ENCODE peak calls at places on chromosome 3, in five cellular contexts. One of them, this sample, is unnamed.
A peak's percentile ranks its signal among the peaks of the same experiment; 100 is the strongest.

GRCh38 chr3:113105980-113106379 is 105.4 kb upstream of the BOC start:
- DNase-seq in K562: no peak
- DNase-seq in HepG2: no peak
- DNase-seq in GM12878: no peak
- DNase-seq in A549: no peak
- DNase-seq in this sample: no peak

GRCh38 chr3:170699158-170700053 is 113.5 kb upstream of the SLC7A14 start:
- DNase-seq in GM12878: no peak
- DNase-seq in HepG2: no peak
- DNase-seq in K562: no peak
- DNase-seq in A549: no peak
- DNase-seq in this sample: no peak

GRCh38 chr3:189094539-189094938 is 77.2 kb upstream of the TPRG1 start:
- DNase-seq in A549: no peak
- DNase-seq in K562: no peak
- DNase-seq in HepG2: no peak
- DNase-seq in GM12878: no peak
- DNase-seq in this sample: no peak

GRCh38 chr3:38347421-38348200 is 1.0 kb downstream of the XYLB start:
- DNase-seq in K562: no peak
- DNase-seq in A549: no peak
- DNase-seq in GM12878: no peak
- DNase-seq in HepG2: peak; percentile 80
- DNase-seq in this sample: no peak

GRCh38 chr3:186022931-186023330 is 85.1 kb upstream of the TRA2B start:
- DNase-seq in A549: no peak
- DNase-seq in GM12878: no peak
- DNase-seq in K562: no peak
- DNase-seq in HepG2: no peak
- DNase-seq in this sample: no peak

GRCh38 chr3:126507886-126508285 is 9.7 kb downstream of the UROC1 start:
- DNase-seq in A549: no peak
- DNase-seq in K562: no peak
- DNase-seq in GM12878: no peak
- DNase-seq in HepG2: no peak
- DNase-seq in this sample: no peak

GRCh38 chr3:77795013-77795412 is 755.1 kb downstream of the ROBO2 start:
- DNase-seq in K562: no peak
- DNase-seq in GM12878: no peak
- DNase-seq in HepG2: no peak
- DNase-seq in A549: no peak
- DNase-seq in this sample: peak; percentile 82

GRCh38 chr3:56593455-56594158 is 36.6 kb downstream of the CCDC66 start:
- DNase-seq in HepG2: no peak
- DNase-seq in K562: no peak
- DNase-seq in A549: no peak
- DNase-seq in GM12878: no peak
- DNase-seq in this sample: no peak

GRCh38 chr3:89571707-89572106 is 464.3 kb downstream of the EPHA3 start:
- DNase-seq in K562: no peak
- DNase-seq in A549: no peak
- DNase-seq in HepG2: no peak
- DNase-seq in GM12878: no peak
- DNase-seq in this sample: no peak

GRCh38 chr3:9129366-9129765 is 120.1 kb downstream of the SRGAP3 start:
- DNase-seq in A549: no peak
- DNase-seq in GM12878: no peak
- DNase-seq in HepG2: no peak
- DNase-seq in K562: no peak
- DNase-seq in this sample: no peak

GRCh38 chr3:37129871-37130270 is 44.5 kb downstream of the LRRFIP2 start:
- DNase-seq in A549: no peak
- DNase-seq in GM12878: no peak
- DNase-seq in K562: no peak
- DNase-seq in HepG2: no peak
- DNase-seq in this sample: no peak

GRCh38 chr3:197878427-197878826 is 71.6 kb upstream of the RPL35A start:
- DNase-seq in A549: no peak
- DNase-seq in GM12878: peak; percentile 12
- DNase-seq in HepG2: no peak
- DNase-seq in K562: no peak
- DNase-seq in this sample: no peak

GRCh38 chr3:24454393-24454792 is 40.3 kb downstream of the THRB start:
- DNase-seq in A549: no peak
- DNase-seq in HepG2: no peak
- DNase-seq in K562: no peak
- DNase-seq in GM12878: no peak
- DNase-seq in this sample: no peak

GRCh38 chr3:37973250-37974054 is 17.1 kb upstream of the VILL start:
- DNase-seq in A549: no peak
- DNase-seq in K562: no peak
- DNase-seq in HepG2: no peak
- DNase-seq in GM12878: no peak
- DNase-seq in this sample: no peak

GRCh38 chr3:148175215-148175614 is 522.5 kb upstream of the AGTR1 start:
- DNase-seq in A549: no peak
- DNase-seq in K562: no peak
- DNase-seq in GM12878: no peak
- DNase-seq in HepG2: no peak
- DNase-seq in this sample: no peak

GRCh38 chr3:136885357-136886213 is 23.6 kb downstream of the NCK1 start:
- DNase-seq in K562: no peak
- DNase-seq in GM12878: no peak
- DNase-seq in HepG2: no peak
- DNase-seq in A549: no peak
- DNase-seq in this sample: no peak

GRCh38 chr3:162103808-162104207 is 607.2 kb downstream of the OTOL1 start:
- DNase-seq in K562: no peak
- DNase-seq in HepG2: no peak
- DNase-seq in GM12878: no peak
- DNase-seq in A549: no peak
- DNase-seq in this sample: no peak

GRCh38 chr3:127461286-127461685 is 129.2 kb downstream of the TPRA1 start:
- DNase-seq in GM12878: no peak
- DNase-seq in A549: no peak
- DNase-seq in HepG2: no peak
- DNase-seq in K562: no peak
- DNase-seq in this sample: no peak

GRCh38 chr3:9179826-9180763 is 69.4 kb downstream of the SRGAP3 start:
- DNase-seq in K562: no peak
- DNase-seq in GM12878: peak; percentile 35
- DNase-seq in HepG2: no peak
- DNase-seq in A549: no peak
- DNase-seq in this sample: no peak

GRCh38 chr3:195271116-195271858 is at the start of gene XXYLT1:
- DNase-seq in A549: peak; percentile 65
- DNase-seq in HepG2: peak; percentile 81
- DNase-seq in GM12878: no peak
- DNase-seq in K562: peak; percentile 93
- DNase-seq in this sample: peak; percentile 94

GRCh38 chr3:196648856-196649255 is 9.4 kb downstream of the NRROS start:
- DNase-seq in A549: no peak
- DNase-seq in K562: no peak
- DNase-seq in HepG2: no peak
- DNase-seq in GM12878: no peak
- DNase-seq in this sample: no peak

GRCh38 chr3:188531210-188531609 is 377.3 kb downstream of the LPP start:
- DNase-seq in A549: no peak
- DNase-seq in GM12878: no peak
- DNase-seq in K562: no peak
- DNase-seq in HepG2: peak; percentile 31
- DNase-seq in this sample: no peak

GRCh38 chr3:142273501-142273900 is 48.1 kb upstream of the GK5 start:
- DNase-seq in K562: no peak
- DNase-seq in GM12878: no peak
- DNase-seq in A549: no peak
- DNase-seq in HepG2: no peak
- DNase-seq in this sample: no peak

GRCh38 chr3:82474140-82474539 is 712.7 kb upstream of the GBE1 start:
- DNase-seq in A549: no peak
- DNase-seq in HepG2: no peak
- DNase-seq in K562: no peak
- DNase-seq in GM12878: no peak
- DNase-seq in this sample: no peak

GRCh38 chr3:40463579-40463978 is 6.4 kb downstream of the RPL14 start:
- DNase-seq in HepG2: no peak
- DNase-seq in A549: no peak
- DNase-seq in GM12878: no peak
- DNase-seq in K562: no peak
- DNase-seq in this sample: no peak

GRCh38 chr3:55167586-55168317 is 239.9 kb upstream of the LRTM1 start:
- DNase-seq in GM12878: no peak
- DNase-seq in A549: no peak
- DNase-seq in K562: no peak
- DNase-seq in HepG2: no peak
- DNase-seq in this sample: no peak

GRCh38 chr3:15458212-15458780 is 30.9 kb downstream of the EAF1 start:
- DNase-seq in A549: no peak
- DNase-seq in GM12878: no peak
- DNase-seq in K562: no peak
- DNase-seq in HepG2: peak; percentile 12
- DNase-seq in this sample: no peak

GRCh38 chr3:88321696-88322095 is 171.9 kb downstream of the C3orf38 start:
- DNase-seq in GM12878: no peak
- DNase-seq in A549: no peak
- DNase-seq in K562: no peak
- DNase-seq in HepG2: no peak
- DNase-seq in this sample: no peak

GRCh38 chr3:143885803-143886427 is 37.6 kb upstream of the SLC9A9 start:
- DNase-seq in GM12878: peak; percentile 15
- DNase-seq in A549: peak; percentile 18
- DNase-seq in K562: peak; percentile 41
- DNase-seq in HepG2: peak; percentile 41
- DNase-seq in this sample: peak; percentile 20
- TF ChIP-seq ESRRA in GM12878: no peak
- TF ChIP-seq ESRRA in A549: no peak
- TF ChIP-seq ESRRA in K562: no peak
- TF ChIP-seq ESRRA in HepG2: no peak
- TF ChIP-seq ESRRA in this sample: no peak

GRCh38 chr3:178690571-178690970 is 154.3 kb downstream of the KCNMB2 start:
- DNase-seq in K562: no peak
- DNase-seq in A549: no peak
- DNase-seq in GM12878: no peak
- DNase-seq in HepG2: no peak
- DNase-seq in this sample: no peak

GRCh38 chr3:178680037-178680436 is 143.8 kb downstream of the KCNMB2 start:
- DNase-seq in HepG2: no peak
- DNase-seq in A549: no peak
- DNase-seq in K562: peak; percentile 15
- DNase-seq in GM12878: no peak
- DNase-seq in this sample: no peak

GRCh38 chr3:178685591-178685906 is 149.3 kb downstream of the KCNMB2 start:
- DNase-seq in HepG2: no peak
- DNase-seq in A549: no peak
- DNase-seq in GM12878: no peak
- DNase-seq in K562: no peak
- DNase-seq in this sample: no peak

GRCh38 chr3:178680489-178680888 is 144.3 kb downstream of the KCNMB2 start:
- DNase-seq in HepG2: no peak
- DNase-seq in A549: no peak
- DNase-seq in GM12878: no peak
- DNase-seq in K562: peak; percentile 20
- DNase-seq in this sample: no peak

GRCh38 chr3:178684881-178685590 is 148.8 kb downstream of the KCNMB2 start:
- DNase-seq in GM12878: no peak
- DNase-seq in A549: no peak
- DNase-seq in K562: no peak
- DNase-seq in HepG2: no peak
- DNase-seq in this sample: peak; percentile 49
- TF ChIP-seq ESRRA in GM12878: no peak
- TF ChIP-seq ESRRA in A549: no peak
- TF ChIP-seq ESRRA in K562: no peak
- TF ChIP-seq ESRRA in HepG2: no peak
- TF ChIP-seq ESRRA in this sample: no peak

DNA sequence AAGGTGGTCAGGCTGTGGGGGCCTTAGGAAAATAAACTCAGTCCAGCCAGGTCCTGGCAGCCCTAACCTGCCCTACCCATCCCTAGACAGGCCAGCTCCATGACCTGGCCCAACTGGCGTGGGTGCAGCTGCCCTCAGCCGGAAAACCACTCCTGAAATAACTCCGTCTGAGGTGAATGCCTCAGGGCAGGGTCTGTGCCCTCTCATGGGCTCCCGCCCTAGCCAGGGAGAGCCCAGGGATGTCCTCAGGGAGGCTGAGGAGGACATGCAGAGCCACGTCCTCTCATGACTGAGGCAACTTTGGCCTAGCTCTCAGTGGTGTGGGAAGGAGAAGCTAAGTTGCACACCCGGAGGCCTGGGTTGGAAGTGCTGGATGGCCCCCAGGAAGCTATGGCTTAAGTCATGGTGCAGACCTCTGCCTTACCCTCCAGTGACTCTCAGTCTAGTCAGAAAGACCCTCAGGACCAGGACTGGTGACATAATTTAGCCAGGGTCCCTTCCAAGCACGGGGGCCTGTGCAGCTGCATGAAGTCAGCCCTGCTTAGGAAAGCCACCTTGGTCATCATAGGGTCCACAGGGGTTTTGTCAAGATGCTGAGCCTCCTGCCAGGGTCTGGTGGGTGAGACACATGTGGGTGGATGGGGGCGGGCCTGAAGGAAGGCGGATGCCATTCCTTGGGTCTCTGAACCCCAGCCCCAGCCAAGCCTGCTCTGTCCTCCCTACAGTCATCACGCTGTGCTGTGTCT is 7.4 kb downstream of the TMIE start:
- DNase-seq in A549: no peak
- DNase-seq in K562: no peak
- DNase-seq in GM12878: no peak
- DNase-seq in HepG2: no peak
- DNase-seq in this sample: peak; percentile 7
- TF ChIP-seq ESRRA in A549: no peak
- TF ChIP-seq ESRRA in K562: no peak
- TF ChIP-seq ESRRA in GM12878: no peak
- TF ChIP-seq ESRRA in HepG2: no peak
- TF ChIP-seq ESRRA in this sample: no peak

DNA sequence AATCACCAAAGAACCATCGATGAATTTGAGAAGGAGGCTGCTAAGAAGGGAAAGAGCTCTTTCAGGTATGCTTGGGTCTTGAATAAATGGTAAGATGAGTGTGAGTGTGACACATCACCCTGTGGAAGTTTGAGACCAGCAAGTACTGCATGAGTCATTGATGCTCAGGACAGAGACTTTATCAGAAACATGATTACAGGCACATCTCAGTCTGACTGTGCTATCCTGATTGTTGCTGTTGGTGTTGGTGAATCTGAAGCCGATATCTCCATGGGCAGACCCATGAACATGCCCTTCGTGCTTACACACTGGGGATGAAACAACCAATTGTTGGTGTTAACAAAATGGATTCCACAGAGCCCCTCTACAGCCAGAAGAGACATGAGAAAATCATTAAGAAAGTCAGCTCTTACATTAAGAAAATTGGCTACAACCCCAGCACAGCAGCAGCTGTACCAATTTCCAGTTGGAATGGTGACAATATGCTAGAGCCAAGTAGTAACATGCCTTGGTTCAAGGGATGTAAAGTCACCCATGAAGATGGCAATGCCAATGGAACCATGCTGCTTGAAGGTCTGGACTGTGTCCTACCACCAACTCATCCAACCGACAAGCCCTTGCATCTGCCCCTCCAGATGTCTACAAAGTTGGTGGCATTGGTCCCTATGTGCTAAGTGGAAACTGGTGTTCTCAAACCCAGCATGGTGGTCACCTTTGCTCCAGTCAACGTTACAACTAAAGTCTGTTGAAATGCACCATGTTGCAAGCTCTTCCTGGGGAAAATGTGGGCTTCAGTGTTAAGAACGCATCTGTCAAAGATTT is 20.5 kb downstream of the TM4SF4 start:
- DNase-seq in A549: no peak
- DNase-seq in GM12878: no peak
- DNase-seq in K562: no peak
- DNase-seq in HepG2: no peak
- DNase-seq in this sample: no peak
- TF ChIP-seq ESRRA in A549: no peak
- TF ChIP-seq ESRRA in GM12878: no peak
- TF ChIP-seq ESRRA in K562: no peak
- TF ChIP-seq ESRRA in HepG2: no peak
- TF ChIP-seq ESRRA in this sample: no peak

This sample was measured in WTC11.